ENCODE peak calls at places on chromosomes 12 and 14, in four cellular contexts. Z is K562, K is HL-60, H is GM12878. A is an unnamed sample.

GRCh38 chr14:60189923-60190840 is 25.0 kb upstream of the DHRS7 start:
- DNase-seq in Z (no peak), K (no peak), H (no peak), A (no peak)

GRCh38 chr12:89153341-89153740 is 199.0 kb downstream of the DUSP6 start:
- DNase-seq in Z (no peak), K (no peak), H (no peak), A (no peak)

GRCh38 chr12:106345739-106346138 is 11.8 kb upstream of the POLR3B start:
- DNase-seq in Z (peak), K (peak), H (no peak), A (no peak)

GRCh38 chr12:132363661-132364347 is 34.4 kb upstream of the GALNT9 start:
- DNase-seq in Z (no peak), K (no peak), H (no peak), A (no peak)

GRCh38 chr12:110073049-110073831 is 24.9 kb upstream of the C12orf76 start:
- DNase-seq in Z (no peak), K (no peak), H (no peak), A (peak)

GRCh38 chr12:32568241-32568640 is 110.9 kb upstream of the DNM1L start:
- DNase-seq in Z (no peak), K (no peak), H (no peak), A (no peak)

GRCh38 chr12:50505945-50506344 is 1.2 kb downstream of the DIP2B start:
- DNase-seq in Z (no peak), K (peak), H (no peak), A (no peak)

GRCh38 chr12:48925218-48925871 is at the start of gene FKBP11:
- DNase-seq in Z (no peak), K (no peak), H (peak), A (peak)

GRCh38 chr14:91418387-91419043 is 895 bp upstream of the CCDC88C start:
- DNase-seq in Z (peak), K (peak), H (no peak), A (no peak)

GRCh38 chr12:63968685-63969084 is 124.2 kb downstream of the SRGAP1 start:
- DNase-seq in Z (no peak), K (no peak), H (no peak), A (no peak)

GRCh38 chr12:52023976-52024688 is 17.4 kb downstream of the TAMALIN start:
- DNase-seq in Z (peak), K (no peak), H (no peak), A (no peak)
- TF ChIP-seq SPI1 in Z (no peak), K (no peak), H (no peak), A (no peak)

GRCh38 chr12:116690016-116690709 is 47.7 kb downstream of the SPRING1 start:
- DNase-seq in Z (no peak), K (no peak), H (no peak), A (no peak)

GRCh38 chr12:116691205-116691604 is 46.7 kb downstream of the SPRING1 start:
- DNase-seq in Z (no peak), K (no peak), H (no peak), A (no peak)

GRCh38 chr12:116684891-116685290 is 53.0 kb downstream of the SPRING1 start:
- DNase-seq in Z (no peak), K (no peak), H (no peak), A (no peak)

GRCh38 chr12:116689586-116689985 is 48.3 kb downstream of the SPRING1 start:
- DNase-seq in Z (no peak), K (no peak), H (no peak), A (no peak)

DNA sequence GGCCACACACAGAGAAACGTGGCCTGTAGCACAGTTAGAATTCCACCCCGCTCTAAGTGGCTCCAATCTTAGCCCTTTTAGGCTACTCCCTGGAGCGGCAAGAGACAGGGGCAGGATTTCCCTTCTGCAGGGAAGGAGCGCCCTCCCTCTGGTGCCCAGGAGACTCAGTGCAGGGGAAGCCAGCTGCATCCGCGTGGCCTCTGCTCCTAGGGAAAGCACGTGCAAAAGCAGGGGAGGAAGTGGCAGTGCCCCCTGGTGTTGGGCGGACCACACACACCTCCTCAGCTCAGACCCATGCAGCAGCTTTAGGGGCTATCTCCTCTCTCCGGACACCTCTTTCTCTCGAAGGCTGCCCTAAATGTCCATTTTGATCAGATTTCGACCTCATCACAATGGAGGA is 50.0 kb downstream of the SPRING1 start:
- DNase-seq in Z (peak), K (peak), H (no peak), A (peak)
- TF ChIP-seq SPI1 in Z (peak), K (peak), H (peak), A (peak)

DNA sequence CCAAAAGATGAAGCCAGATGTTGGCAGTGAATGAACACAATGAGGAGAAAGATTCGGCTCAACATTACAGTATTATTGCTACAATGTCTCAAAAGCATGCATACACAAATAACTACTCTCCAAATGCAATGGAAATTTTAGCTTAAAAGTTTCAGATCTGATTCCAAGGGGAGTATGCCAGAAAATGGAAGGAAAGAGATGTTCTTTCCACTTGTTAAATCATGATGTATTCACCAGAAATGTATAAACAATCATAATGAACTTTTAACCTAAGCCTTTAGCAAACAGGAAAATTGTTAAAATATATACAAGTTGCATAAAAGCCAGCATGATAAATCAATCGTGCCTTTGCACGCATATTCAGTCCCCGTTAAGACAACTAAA is 62.1 kb downstream of the SH2B3 start:
- DNase-seq in Z (no peak), K (no peak), H (no peak), A (no peak)
- TF ChIP-seq SPI1 in Z (no peak), K (no peak), H (no peak), A (no peak)

DNA sequence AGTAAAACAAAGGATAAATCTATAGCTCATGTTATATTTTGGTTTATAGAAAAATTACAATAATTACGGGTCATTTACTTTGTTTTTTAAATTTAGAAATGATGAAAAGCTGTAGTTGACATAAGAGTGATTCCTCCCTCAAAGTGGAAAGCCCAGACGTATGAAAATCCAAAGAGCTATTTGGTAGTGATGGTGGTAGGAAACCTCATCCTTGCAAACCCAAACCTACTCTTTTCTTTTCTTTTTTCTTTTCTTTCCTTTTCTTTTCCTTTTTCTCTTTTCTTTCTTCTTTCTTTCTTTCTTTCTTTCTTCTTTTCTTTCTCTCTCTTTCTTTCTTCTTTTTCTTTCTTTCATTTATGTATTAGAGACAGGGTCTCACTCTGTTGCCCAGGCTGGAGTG is 190.3 kb upstream of the RASSF8 start:
- DNase-seq in Z (no peak), K (no peak), H (no peak), A (no peak)
- TF ChIP-seq SPI1 in Z (no peak), K (no peak), H (no peak), A (no peak)

GRCh38 chr14:23524954-23525353 is 26.6 kb downstream of the ZFHX2 start:
- DNase-seq in Z (no peak), K (no peak), H (no peak), A (no peak)

GRCh38 chr14:23521785-23522640 is 29.6 kb downstream of the ZFHX2 start:
- DNase-seq in Z (no peak), K (peak), H (no peak), A (no peak)

GRCh38 chr14:23522643-23523198 is 28.8 kb downstream of the ZFHX2 start:
- DNase-seq in Z (no peak), K (no peak), H (no peak), A (no peak)

GRCh38 chr14:23525611-23526010 is 26.0 kb downstream of the ZFHX2 start:
- DNase-seq in Z (peak), K (no peak), H (no peak), A (no peak)

DNA sequence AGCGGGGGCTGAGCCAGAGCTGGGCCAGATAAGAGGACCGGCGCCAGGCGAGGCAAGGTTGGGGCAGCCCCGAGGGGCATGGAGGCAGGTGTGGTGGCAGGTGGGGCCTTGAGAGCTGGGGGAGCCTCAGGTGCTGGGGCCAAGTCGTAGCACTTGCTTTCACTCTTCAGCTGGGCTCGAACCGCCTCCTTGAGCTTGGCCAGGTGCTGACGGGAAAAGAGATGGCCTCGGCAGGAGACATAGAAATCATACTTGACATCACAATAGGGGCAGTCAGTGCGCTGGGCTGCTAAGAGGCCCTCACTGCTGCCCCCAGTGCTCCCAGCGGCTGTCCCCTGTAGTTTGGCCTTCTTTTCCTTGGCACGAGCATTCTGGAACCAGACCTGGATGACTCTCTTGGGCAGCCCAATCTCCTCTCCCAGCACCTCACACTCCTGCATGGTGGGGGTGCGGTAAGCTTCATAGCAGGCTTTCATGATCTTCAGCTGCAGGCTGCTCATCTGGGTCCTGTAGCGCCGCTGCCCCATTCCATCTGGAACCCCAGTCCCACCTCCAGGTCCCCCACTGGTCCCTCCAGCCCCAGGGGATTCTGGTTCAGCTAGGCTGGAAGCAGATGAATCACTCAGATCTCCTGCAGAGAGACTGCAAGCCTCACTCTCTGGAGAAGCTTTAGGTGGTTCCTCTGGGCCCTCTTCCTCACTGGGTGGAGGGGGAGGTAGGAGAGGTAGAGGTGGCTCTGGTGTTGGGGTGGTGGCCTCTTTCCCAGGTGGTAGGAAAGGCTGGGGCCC is 28.1 kb downstream of the ZFHX2 start:
- DNase-seq in Z (no peak), K (no peak), H (no peak), A (no peak)
- TF ChIP-seq SPI1 in Z (no peak), K (no peak), H (no peak), A (no peak)

GRCh38 chr12:71252473-71252872 is 94.7 kb upstream of the TSPAN8 start:
- DNase-seq in Z (no peak), K (no peak), H (no peak), A (no peak)

GRCh38 chr12:71250186-71250585 is 92.4 kb upstream of the TSPAN8 start:
- DNase-seq in Z (no peak), K (no peak), H (no peak), A (no peak)
- TF ChIP-seq SPI1 in Z (no peak), K (no peak), H (no peak), A (no peak)

DNA sequence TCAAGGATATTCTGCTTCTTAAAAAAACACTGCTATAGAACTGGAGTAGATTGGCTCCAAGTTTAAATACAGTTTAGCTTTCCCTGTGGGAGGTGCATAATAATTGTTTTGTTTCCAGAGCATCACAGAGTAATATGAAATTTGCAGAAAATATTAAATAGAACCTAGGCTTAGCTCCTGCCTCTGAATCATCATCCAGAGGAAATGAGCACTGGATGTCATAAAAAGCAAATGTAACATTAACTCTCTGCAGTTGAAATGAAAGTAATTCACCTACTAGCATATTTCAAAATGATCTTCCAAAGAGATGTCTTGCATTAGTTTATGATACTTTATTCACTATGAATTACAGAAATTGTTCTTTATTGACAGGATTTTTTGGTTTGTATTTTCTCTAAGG is 769.8 kb downstream of the C12orf50 start:
- DNase-seq in Z (no peak), K (no peak), H (no peak), A (no peak)
- TF ChIP-seq SPI1 in Z (no peak), K (no peak), H (no peak), A (no peak)

GRCh38 chr12:71315328-71315960 is 124.2 kb upstream of the LGR5 start:
- DNase-seq in Z (no peak), K (no peak), H (no peak), A (no peak)

DNA sequence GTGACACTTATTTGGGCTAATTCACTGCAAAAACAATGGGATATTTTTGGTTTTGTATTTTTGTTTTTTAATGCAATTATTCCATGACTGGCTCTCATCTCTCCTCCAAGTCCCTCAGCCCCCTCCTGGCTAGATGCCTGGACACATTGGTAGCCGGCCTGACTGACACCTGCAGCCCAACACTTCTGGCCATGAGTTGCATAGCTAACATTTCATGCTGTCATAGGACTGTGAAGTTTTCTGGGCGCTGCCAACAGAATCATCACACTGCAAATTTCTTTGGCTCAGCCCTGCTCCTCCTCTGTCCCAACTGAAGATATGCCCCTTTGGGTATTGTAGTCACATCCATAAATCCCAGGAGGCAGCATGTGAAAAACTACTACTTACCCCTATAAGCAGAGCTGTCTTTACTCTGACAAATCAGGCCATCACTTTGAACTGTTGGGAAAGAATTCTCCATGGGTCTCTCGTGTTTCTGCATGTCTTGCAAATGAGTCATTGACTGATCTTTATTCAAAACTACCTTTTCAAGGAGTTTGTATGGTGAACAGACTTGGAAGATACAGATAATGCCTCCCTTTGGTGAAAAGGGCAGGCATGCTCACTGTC is 126.7 kb upstream of the LGR5 start:
- DNase-seq in Z (no peak), K (no peak), H (no peak), A (no peak)
- TF ChIP-seq SPI1 in Z (no peak), K (no peak), H (no peak), A (no peak)

GRCh38 chr12:128261757-128262156 is 5.2 kb upstream of the TMEM132C start:
- DNase-seq in Z (no peak), K (no peak), H (no peak), A (no peak)

GRCh38 chr12:128258866-128259555 is 8.0 kb upstream of the TMEM132C start:
- DNase-seq in Z (no peak), K (no peak), H (no peak), A (no peak)

GRCh38 chr12:128265566-128265965 is 1.4 kb upstream of the TMEM132C start:
- DNase-seq in Z (no peak), K (no peak), H (no peak), A (no peak)

DNA sequence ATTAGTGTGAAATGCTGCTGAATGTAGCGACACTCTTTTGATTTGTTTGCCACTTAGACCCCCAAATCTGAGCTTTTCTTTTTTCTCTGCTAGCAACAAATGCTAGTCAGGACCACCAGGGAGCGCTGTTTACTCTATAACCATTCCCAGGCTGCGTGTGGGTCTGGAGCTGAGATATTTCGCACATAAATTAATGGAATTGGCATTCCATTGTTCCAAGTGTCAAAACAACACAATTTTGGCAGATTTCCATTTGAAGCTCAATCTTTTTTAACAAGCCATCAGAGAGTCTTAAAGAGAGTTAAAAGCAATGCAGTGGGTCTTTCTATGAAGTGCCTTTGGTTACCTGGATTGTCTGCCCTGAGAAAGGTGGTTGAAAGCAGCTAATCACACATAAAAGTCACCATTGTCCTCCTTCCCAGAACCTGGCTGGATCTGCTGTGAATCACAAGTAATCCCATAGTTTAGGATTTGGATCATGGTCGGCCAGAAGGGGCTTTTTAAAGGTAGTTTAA is 7.4 kb upstream of the TMEM132C start:
- DNase-seq in Z (peak), K (peak), H (no peak), A (no peak)
- TF ChIP-seq SPI1 in Z (no peak), K (no peak), H (no peak), A (no peak)

A was measured in GM12891.